ENCODE peak calls at places on chromosome 3, in ten cellular contexts. X, H, K, R, J, P, U, S, O and Q are unnamed samples.

GRCh38 chr3:55939287-55939686 is 452.2 kb upstream of the WNT5A start:
- DNase-seq in K (no peak), P (no peak), H (no peak), R (no peak), J (no peak), X (no peak), S (no peak), U (no peak), O (no peak), Q (no peak)

GRCh38 chr3:76566211-76566534 is 473.7 kb upstream of the ROBO2 start:
- DNase-seq in X (no peak), S (no peak), P (no peak), H (no peak), J (no peak), O (no peak), R (no peak), K (no peak), U (no peak), Q (no peak)

GRCh38 chr3:79415351-79415750 is 352.4 kb downstream of the ROBO1 start:
- DNase-seq in J (no peak), K (no peak), X (no peak), H (no peak), S (no peak), P (no peak), R (no peak), U (no peak), O (no peak), Q (no peak)

GRCh38 chr3:152395764-152396163 is 127.0 kb downstream of the MBNL1 start:
- DNase-seq in H (no peak), X (no peak), P (no peak), R (no peak), U (no peak), K (no peak), S (no peak), J (no peak), O (no peak), Q (no peak)

GRCh38 chr3:127449489-127450212 is 140.9 kb downstream of the TPRA1 start:
- DNase-seq in U (no peak), O (no peak), R (no peak), P (no peak), K (no peak), H (no peak), X (no peak), S (no peak), J (no peak), Q (no peak)

GRCh38 chr3:133674290-133674912 is 12.7 kb upstream of the TOPBP1 start:
- DNase-seq in H (no peak), S (peak), K (no peak), O (no peak), U (no peak), P (no peak), R (no peak), X (no peak), J (no peak), Q (no peak)

GRCh38 chr3:112471926-112472325 is 27.3 kb downstream of the BTLA start:
- DNase-seq in P (no peak), K (no peak), H (no peak), J (no peak), R (no peak), O (no peak), U (no peak), S (no peak), X (no peak), Q (no peak)

GRCh38 chr3:149585401-149585726 is 72.5 kb downstream of the WWTR1 start:
- DNase-seq in R (no peak), O (peak), P (no peak), U (no peak), K (no peak), S (no peak), H (no peak), J (no peak), X (no peak), Q (no peak)